ENCODE peak calls at places on chromosomes 5 and 9, in seven cellular contexts. One of them, this sample, is unnamed.

GRCh38 chr5:9335754-9336495 is 209.9 kb downstream of the SEMA5A start:
- DNase-seq in CD4-positive, alpha-beta memory T cell: no peak
- DNase-seq in tibial artery: no peak
- DNase-seq in activated T-cell treated with anti-CD3 and anti-CD28 coated beads, Interleukin-2, amount 50 U/mL, for 4 hours: no peak
- DNase-seq in AG04450: no peak
- DNase-seq in GM10248: no peak
- DNase-seq in dermis blood vessel endothelial cell: no peak
- DNase-seq in this sample: no peak

GRCh38 chr9:121607434-121608248 is 43.8 kb upstream of the DAB2IP start:
- DNase-seq in CD4-positive, alpha-beta memory T cell: no peak
- DNase-seq in tibial artery: no peak
- DNase-seq in activated T-cell treated with anti-CD3 and anti-CD28 coated beads, Interleukin-2, amount 50 U/mL, for 4 hours: no peak
- DNase-seq in AG04450: no peak
- DNase-seq in GM10248: no peak
- DNase-seq in dermis blood vessel endothelial cell: peak
- DNase-seq in this sample: peak

GRCh38 chr9:91751922-91752321 is 198.1 kb downstream of the ROR2 start:
- DNase-seq in CD4-positive, alpha-beta memory T cell: no peak
- DNase-seq in tibial artery: no peak
- DNase-seq in activated T-cell treated with anti-CD3 and anti-CD28 coated beads, Interleukin-2, amount 50 U/mL, for 4 hours: no peak
- DNase-seq in AG04450: no peak
- DNase-seq in GM10248: no peak
- DNase-seq in dermis blood vessel endothelial cell: no peak
- DNase-seq in this sample: no peak

GRCh38 chr5:99771296-99771695 is 763.9 kb upstream of the FAM174A start:
- DNase-seq in CD4-positive, alpha-beta memory T cell: no peak
- DNase-seq in tibial artery: no peak
- DNase-seq in activated T-cell treated with anti-CD3 and anti-CD28 coated beads, Interleukin-2, amount 50 U/mL, for 4 hours: no peak
- DNase-seq in AG04450: no peak
- DNase-seq in GM10248: no peak
- DNase-seq in dermis blood vessel endothelial cell: peak
- DNase-seq in this sample: no peak

GRCh38 chr9:78923966-78924659 is 627.2 kb downstream of the PSAT1 start:
- DNase-seq in CD4-positive, alpha-beta memory T cell: no peak
- DNase-seq in tibial artery: no peak
- DNase-seq in activated T-cell treated with anti-CD3 and anti-CD28 coated beads, Interleukin-2, amount 50 U/mL, for 4 hours: no peak
- DNase-seq in AG04450: no peak
- DNase-seq in GM10248: no peak
- DNase-seq in dermis blood vessel endothelial cell: no peak
- DNase-seq in this sample: no peak

GRCh38 chr5:90289837-90290236 is 119.7 kb downstream of the CETN3 start:
- DNase-seq in CD4-positive, alpha-beta memory T cell: no peak
- DNase-seq in tibial artery: no peak
- DNase-seq in activated T-cell treated with anti-CD3 and anti-CD28 coated beads, Interleukin-2, amount 50 U/mL, for 4 hours: no peak
- DNase-seq in AG04450: no peak
- DNase-seq in GM10248: no peak
- DNase-seq in dermis blood vessel endothelial cell: no peak
- DNase-seq in this sample: peak

GRCh38 chr5:55634204-55634785 is 77.8 kb downstream of the SLC38A9 start:
- DNase-seq in CD4-positive, alpha-beta memory T cell: no peak
- DNase-seq in tibial artery: peak
- DNase-seq in activated T-cell treated with anti-CD3 and anti-CD28 coated beads, Interleukin-2, amount 50 U/mL, for 4 hours: no peak
- DNase-seq in AG04450: no peak
- DNase-seq in GM10248: no peak
- DNase-seq in dermis blood vessel endothelial cell: peak
- DNase-seq in this sample: peak

GRCh38 chr5:58490397-58491072 is 700 bp upstream of the GAPT start:
- DNase-seq in CD4-positive, alpha-beta memory T cell: no peak
- DNase-seq in tibial artery: no peak
- DNase-seq in activated T-cell treated with anti-CD3 and anti-CD28 coated beads, Interleukin-2, amount 50 U/mL, for 4 hours: no peak
- DNase-seq in AG04450: no peak
- DNase-seq in GM10248: no peak
- DNase-seq in dermis blood vessel endothelial cell: no peak
- DNase-seq in this sample: peak

GRCh38 chr5:10421841-10422691 is 19.6 kb upstream of the ROPN1L start:
- DNase-seq in CD4-positive, alpha-beta memory T cell: no peak
- DNase-seq in tibial artery: no peak
- DNase-seq in activated T-cell treated with anti-CD3 and anti-CD28 coated beads, Interleukin-2, amount 50 U/mL, for 4 hours: no peak
- DNase-seq in AG04450: no peak
- DNase-seq in GM10248: no peak
- DNase-seq in dermis blood vessel endothelial cell: peak
- DNase-seq in this sample: no peak

GRCh38 chr9:89213481-89213880 is 34.9 kb upstream of the SHC3 start:
- DNase-seq in CD4-positive, alpha-beta memory T cell: no peak
- DNase-seq in tibial artery: no peak
- DNase-seq in activated T-cell treated with anti-CD3 and anti-CD28 coated beads, Interleukin-2, amount 50 U/mL, for 4 hours: no peak
- DNase-seq in AG04450: no peak
- DNase-seq in GM10248: no peak
- DNase-seq in dermis blood vessel endothelial cell: no peak
- DNase-seq in this sample: no peak